ENCODE peak calls at places on chromosomes 11 and 22, in seven cellular contexts. O is DMS79; K is activated T-cell treated with anti-CD3 and anti-CD28 coated beads, Interleukin-2, amount 50 U/mL, for 48 hours; B is CD8-positive, alpha-beta T cell; U is neural progenitor cell; X is RKO; Z is endothelial cell. D is an unnamed sample.
A peak's percentile ranks its signal among the peaks of the same experiment; 100 is the strongest.

GRCh38 chr11:819129-819931 is 616 bp downstream of the PNPLA2 start:
- DNase-seq in Z (peak; percentile 88), O (peak; percentile 27), U (peak; percentile 98), B (peak; percentile 85), X (peak; percentile 92), K (peak; percentile 92), D (peak; percentile 65)

GRCh38 chr11:4065086-4065485 is 29.5 kb upstream of the RRM1 start:
- DNase-seq in X (no peak), O (no peak), U (no peak), B (no peak), Z (no peak), K (no peak), D (no peak)

GRCh38 chr11:46898396-46899095 is 19.8 kb downstream of the LRP4 start:
- DNase-seq in Z (no peak), B (no peak), X (no peak), O (no peak), K (no peak), U (no peak), D (peak; percentile 84)

GRCh38 chr11:2300936-2301630 is 635 bp downstream of the C11orf21 start:
- DNase-seq in U (no peak), B (no peak), Z (no peak), K (peak; percentile 37), X (no peak), O (no peak), D (no peak)

GRCh38 chr11:118918128-118918685 is 7.5 kb downstream of the BCL9L start:
- DNase-seq in B (no peak), U (peak; percentile 71), K (peak; percentile 59), X (no peak), Z (no peak), O (peak; percentile 89), D (peak; percentile 79)

GRCh38 chr11:93570759-93571413 is 27.7 kb upstream of the SMCO4 start:
- DNase-seq in K (no peak), B (no peak), Z (no peak), U (no peak), O (peak; percentile 4), X (peak; percentile 60), D (peak; percentile 4)

GRCh38 chr22:45131749-45132148 is 32.0 kb upstream of the NUP50 start:
- DNase-seq in K (no peak), U (no peak), Z (no peak), O (no peak), X (no peak), B (no peak), D (no peak)

GRCh38 chr22:47110817-47111443 is 348.5 kb downstream of the TBC1D22A start:
- DNase-seq in X (no peak), Z (no peak), B (no peak), K (no peak), U (no peak), O (no peak), D (no peak)

GRCh38 chr22:30425616-30426394 is at the start of gene MTFP1:
- DNase-seq in K (peak; percentile 73), Z (peak; percentile 73), B (no peak), U (peak; percentile 91), X (peak; percentile 80), O (peak; percentile 24), D (no peak)

GRCh38 chr11:13233173-13233572 is 44.4 kb upstream of the BMAL1 start:
- DNase-seq in O (no peak), B (no peak), U (no peak), Z (no peak), X (no peak), K (no peak), D (no peak)

GRCh38 chr11:44229664-44230063 is 80.3 kb downstream of the ALX4 start:
- DNase-seq in U (no peak), B (no peak), Z (no peak), X (no peak), O (no peak), K (no peak), D (no peak)

GRCh38 chr22:45212306-45212709 is 28.4 kb downstream of the KIAA0930 start:
- DNase-seq in O (no peak), U (peak; percentile 48), Z (peak; percentile 17), X (no peak), B (no peak), K (no peak), D (peak; percentile 68)

GRCh38 chr22:25930083-25930482 is 188.1 kb downstream of the MYO18B start:
- DNase-seq in Z (no peak), X (no peak), K (no peak), U (no peak), O (no peak), B (no peak), D (no peak)

GRCh38 chr11:122676638-122677037 is 21.1 kb downstream of the UBASH3B start:
- DNase-seq in O (no peak), X (no peak), Z (no peak), K (no peak), U (no peak), B (no peak), D (peak; percentile 87)

GRCh38 chr11:93589347-93589746 is 46.2 kb upstream of the SMCO4 start:
- DNase-seq in O (no peak), U (no peak), X (no peak), B (no peak), Z (no peak), K (no peak), D (no peak)

GRCh38 chr11:70246196-70246595 is 24.3 kb upstream of the PPFIA1 start:
- DNase-seq in K (no peak), X (no peak), O (no peak), Z (no peak), U (no peak), B (no peak), D (no peak)

GRCh38 chr11:126257764-126258163 is 10.9 kb downstream of the SRPRA start:
- DNase-seq in K (no peak), B (no peak), X (no peak), O (no peak), Z (no peak), U (no peak), D (no peak)